ENCODE peak calls at places on chromosome 22, in ten cellular contexts. One of them, this sample, is unnamed.

GRCh38 chr22:18954941-18955571 is 19.0 kb upstream of the PRODH start:
- DNase-seq in HEK293T: no peak
- DNase-seq in NCI-H510A treated with DMSO at 0.1 percent for 48 hours: no peak
- DNase-seq in AG10803: no peak
- DNase-seq in pancreas: peak; percentile 60
- DNase-seq in nucleus accumbens: no peak
- DNase-seq in cardiac muscle cell: no peak
- DNase-seq in stomach: no peak
- DNase-seq in NCI-H2081: no peak
- DNase-seq in OCI-LY7: no peak
- DNase-seq in this sample: no peak

GRCh38 chr22:48451891-48452290 is 1375.8 kb downstream of the BRD1 start:
- DNase-seq in HEK293T: no peak
- DNase-seq in NCI-H510A treated with DMSO at 0.1 percent for 48 hours: no peak
- DNase-seq in AG10803: no peak
- DNase-seq in pancreas: no peak
- DNase-seq in nucleus accumbens: no peak
- DNase-seq in cardiac muscle cell: no peak
- DNase-seq in stomach: no peak
- DNase-seq in NCI-H2081: no peak
- DNase-seq in OCI-LY7: no peak
- DNase-seq in this sample: no peak

GRCh38 chr22:44402196-44403111 is 89.7 kb upstream of the SHISAL1 start:
- DNase-seq in HEK293T: no peak
- DNase-seq in NCI-H510A treated with DMSO at 0.1 percent for 48 hours: no peak
- DNase-seq in AG10803: no peak
- DNase-seq in pancreas: no peak
- DNase-seq in nucleus accumbens: no peak
- DNase-seq in cardiac muscle cell: no peak
- DNase-seq in stomach: no peak
- DNase-seq in NCI-H2081: no peak
- DNase-seq in OCI-LY7: no peak
- DNase-seq in this sample: no peak

GRCh38 chr22:29734853-29735252 is 15.1 kb downstream of the CABP7 start:
- DNase-seq in HEK293T: no peak
- DNase-seq in NCI-H510A treated with DMSO at 0.1 percent for 48 hours: no peak
- DNase-seq in AG10803: no peak
- DNase-seq in pancreas: no peak
- DNase-seq in nucleus accumbens: no peak
- DNase-seq in cardiac muscle cell: no peak
- DNase-seq in stomach: no peak
- DNase-seq in NCI-H2081: no peak
- DNase-seq in OCI-LY7: no peak
- DNase-seq in this sample: no peak

GRCh38 chr22:19800306-19800705 is 39.7 kb downstream of the TBX1 start:
- DNase-seq in HEK293T: no peak
- DNase-seq in NCI-H510A treated with DMSO at 0.1 percent for 48 hours: no peak
- DNase-seq in AG10803: no peak
- DNase-seq in pancreas: peak; percentile 51
- DNase-seq in nucleus accumbens: no peak
- DNase-seq in cardiac muscle cell: no peak
- DNase-seq in stomach: no peak
- DNase-seq in NCI-H2081: no peak
- DNase-seq in OCI-LY7: no peak
- DNase-seq in this sample: peak; percentile 7

GRCh38 chr22:39207141-39208012 is 37.4 kb downstream of the PDGFB start:
- DNase-seq in HEK293T: no peak
- DNase-seq in NCI-H510A treated with DMSO at 0.1 percent for 48 hours: peak; percentile 34
- DNase-seq in AG10803: peak; percentile 56
- DNase-seq in pancreas: peak; percentile 87
- DNase-seq in nucleus accumbens: no peak
- DNase-seq in cardiac muscle cell: no peak
- DNase-seq in stomach: peak; percentile 48
- DNase-seq in NCI-H2081: no peak
- DNase-seq in OCI-LY7: no peak
- DNase-seq in this sample: no peak

GRCh38 chr22:33785283-33785991 is 134.8 kb downstream of the LARGE1 start:
- DNase-seq in HEK293T: no peak
- DNase-seq in NCI-H510A treated with DMSO at 0.1 percent for 48 hours: no peak
- DNase-seq in AG10803: peak; percentile 88
- DNase-seq in pancreas: no peak
- DNase-seq in nucleus accumbens: no peak
- DNase-seq in cardiac muscle cell: no peak
- DNase-seq in stomach: no peak
- DNase-seq in NCI-H2081: no peak
- DNase-seq in OCI-LY7: no peak
- DNase-seq in this sample: no peak

GRCh38 chr22:20062766-20063083 is 17.3 kb upstream of the DGCR8 start:
- DNase-seq in HEK293T: no peak
- DNase-seq in NCI-H510A treated with DMSO at 0.1 percent for 48 hours: no peak
- DNase-seq in AG10803: peak; percentile 9
- DNase-seq in pancreas: no peak
- DNase-seq in nucleus accumbens: no peak
- DNase-seq in cardiac muscle cell: no peak
- DNase-seq in stomach: no peak
- DNase-seq in NCI-H2081: no peak
- DNase-seq in OCI-LY7: no peak
- DNase-seq in this sample: no peak

GRCh38 chr22:25013634-25014033 is 61.1 kb downstream of the KIAA1671 start:
- DNase-seq in HEK293T: peak; percentile 79
- DNase-seq in NCI-H510A treated with DMSO at 0.1 percent for 48 hours: no peak
- DNase-seq in AG10803: no peak
- DNase-seq in pancreas: no peak
- DNase-seq in nucleus accumbens: no peak
- DNase-seq in cardiac muscle cell: no peak
- DNase-seq in stomach: no peak
- DNase-seq in NCI-H2081: no peak
- DNase-seq in OCI-LY7: no peak
- DNase-seq in this sample: peak; percentile 55

GRCh38 chr22:46122980-46123693 is 27.2 kb upstream of the PPARA start:
- DNase-seq in HEK293T: no peak
- DNase-seq in NCI-H510A treated with DMSO at 0.1 percent for 48 hours: no peak
- DNase-seq in AG10803: peak; percentile 13
- DNase-seq in pancreas: peak; percentile 82
- DNase-seq in nucleus accumbens: no peak
- DNase-seq in cardiac muscle cell: no peak
- DNase-seq in stomach: no peak
- DNase-seq in NCI-H2081: no peak
- DNase-seq in OCI-LY7: no peak
- DNase-seq in this sample: no peak

GRCh38 chr22:46890819-46891218 is 128.4 kb downstream of the TBC1D22A start:
- DNase-seq in HEK293T: no peak
- DNase-seq in NCI-H510A treated with DMSO at 0.1 percent for 48 hours: no peak
- DNase-seq in AG10803: no peak
- DNase-seq in pancreas: no peak
- DNase-seq in nucleus accumbens: no peak
- DNase-seq in cardiac muscle cell: no peak
- DNase-seq in stomach: no peak
- DNase-seq in NCI-H2081: no peak
- DNase-seq in OCI-LY7: no peak
- DNase-seq in this sample: no peak

GRCh38 chr22:50267591-50268390 is 2.4 kb downstream of the MAPK11 start:
- DNase-seq in HEK293T: no peak
- DNase-seq in NCI-H510A treated with DMSO at 0.1 percent for 48 hours: no peak
- DNase-seq in AG10803: peak; percentile 47
- DNase-seq in pancreas: no peak
- DNase-seq in nucleus accumbens: no peak
- DNase-seq in cardiac muscle cell: peak; percentile 67
- DNase-seq in stomach: peak; percentile 72
- DNase-seq in NCI-H2081: no peak
- DNase-seq in OCI-LY7: peak; percentile 71
- DNase-seq in this sample: peak; percentile 77

GRCh38 chr22:47625531-47626427 is 863.3 kb downstream of the TBC1D22A start:
- DNase-seq in HEK293T: no peak
- DNase-seq in NCI-H510A treated with DMSO at 0.1 percent for 48 hours: no peak
- DNase-seq in AG10803: no peak
- DNase-seq in pancreas: no peak
- DNase-seq in nucleus accumbens: no peak
- DNase-seq in cardiac muscle cell: no peak
- DNase-seq in stomach: no peak
- DNase-seq in NCI-H2081: no peak
- DNase-seq in OCI-LY7: no peak
- DNase-seq in this sample: no peak

GRCh38 chr22:27063841-27064240 is 406.5 kb downstream of the MIAT start:
- DNase-seq in HEK293T: no peak
- DNase-seq in NCI-H510A treated with DMSO at 0.1 percent for 48 hours: no peak
- DNase-seq in AG10803: no peak
- DNase-seq in pancreas: no peak
- DNase-seq in nucleus accumbens: no peak
- DNase-seq in cardiac muscle cell: no peak
- DNase-seq in stomach: no peak
- DNase-seq in NCI-H2081: no peak
- DNase-seq in OCI-LY7: no peak
- DNase-seq in this sample: no peak

This sample was measured in heart right ventricle.